ENCODE peak calls at places on chromosomes 7 and 10, in five cellular contexts. M is choroid plexus epithelial cell; T is activated T-helper 1 cell treated with anti-CD3 and anti-CD28 coated beads, Interleukin-12 subunit alpha, Interleukin-12 subunit beta, Interleukin-2, Interleukin-4 antibody, amounts not matched to agents 30 ng/mL and 10 ng/mL and 1 ng/mL, durations not matched to agents 14 hours and 24 hours and 36 hours; B is activated effector memory CD4-positive, alpha-beta T cell treated with anti-CD3 and anti-CD28 coated beads, Interleukin-2, amount 50 U/mL, for 16 hours; I is stimulated activated CD8-positive, alpha-beta memory T cell treated with anti-CD3 and anti-CD28 coated beads, Interleukin-2, amount 100 ng/mL, for 48 hours. E is an unnamed sample.
A peak's percentile ranks its signal among the peaks of the same experiment; 100 is the strongest.

GRCh38 chr10:11533328-11533781 is 78.1 kb downstream of the USP6NL start:
- DNase-seq in M (peak; percentile 53), T (no peak), B (no peak), I (no peak), E (no peak)

GRCh38 chr10:119449760-119450461 is 92.6 kb downstream of the RGS10 start:
- DNase-seq in M (peak; percentile 95), T (no peak), B (no peak), I (no peak), E (peak; percentile 31)

GRCh38 chr10:1559311-1559710 is 178.0 kb downstream of the ADARB2 start:
- DNase-seq in M (no peak), T (no peak), B (no peak), I (no peak), E (no peak)

GRCh38 chr10:27390681-27391080 is 113.4 kb upstream of the RAB18 start:
- DNase-seq in M (no peak), T (no peak), B (no peak), I (no peak), E (peak; percentile 79)

GRCh38 chr7:1940863-1941262 is 270.8 kb downstream of the ELFN1 start:
- DNase-seq in M (no peak), T (no peak), B (no peak), I (no peak), E (no peak)

GRCh38 chr10:50310560-50311174 is 59.4 kb upstream of the ASAH2 start:
- DNase-seq in M (peak; percentile 17), T (no peak), B (peak; percentile 67), I (peak; percentile 4), E (no peak)

GRCh38 chr10:36094091-36094490 is 452.0 kb upstream of the FZD8 start:
- DNase-seq in M (no peak), T (no peak), B (no peak), I (no peak), E (no peak)

GRCh38 chr10:50623299-50624153 is at the start of gene SGMS1:
- DNase-seq in M (peak; percentile 92), T (peak; percentile 80), B (peak; percentile 93), I (peak; percentile 76), E (peak; percentile 69)

GRCh38 chr10:74486659-74487058 is 335.6 kb downstream of the ADK start:
- DNase-seq in M (no peak), T (no peak), B (no peak), I (no peak), E (no peak)

GRCh38 chr10:76866841-76867586 is 770.6 kb downstream of the KCNMA1 start:
- DNase-seq in M (no peak), T (no peak), B (no peak), I (no peak), E (no peak)

GRCh38 chr10:49620286-49620810 is 6.5 kb downstream of the CHAT start:
- DNase-seq in M (no peak), T (no peak), B (peak; percentile 50), I (no peak), E (no peak)

GRCh38 chr10:30422981-30423654 is 10.9 kb upstream of the MAP3K8 start:
- DNase-seq in M (peak; percentile 86), T (no peak), B (no peak), I (no peak), E (peak; percentile 70)

GRCh38 chr10:116826803-116827202 is 22.5 kb upstream of the ENO4 start:
- DNase-seq in M (peak; percentile 51), T (no peak), B (no peak), I (no peak), E (no peak)

GRCh38 chr7:91556956-91557650 is 292.9 kb downstream of the FZD1 start:
- DNase-seq in M (no peak), T (no peak), B (no peak), I (no peak), E (peak; percentile 56)

GRCh38 chr10:92813979-92814378 is 34.3 kb upstream of the EXOC6 start:
- DNase-seq in M (no peak), T (no peak), B (no peak), I (no peak), E (no peak)

GRCh38 chr7:142961973-142962913 is at the start of gene KEL:
- DNase-seq in M (no peak), T (no peak), B (no peak), I (no peak), E (no peak)

GRCh38 chr10:104321226-104321625 is 17.0 kb downstream of the ITPRIP start:
- DNase-seq in M (peak; percentile 25), T (no peak), B (peak; percentile 54), I (no peak), E (no peak)

GRCh38 chr7:36487756-36488336 is 98.2 kb downstream of the ANLN start:
- DNase-seq in M (peak; percentile 85), T (peak; percentile 26), B (no peak), I (no peak), E (peak; percentile 60)

GRCh38 chr7:28315565-28316420 is 96.5 kb upstream of the CREB5 start:
- DNase-seq in M (no peak), T (no peak), B (no peak), I (no peak), E (peak; percentile 29)

GRCh38 chr10:49235392-49235791 is 47.2 kb upstream of the TMEM273 start:
- DNase-seq in M (no peak), T (no peak), B (no peak), I (no peak), E (no peak)

GRCh38 chr10:74683067-74683466 is 143.3 kb upstream of the KAT6B start:
- DNase-seq in M (peak; percentile 22), T (no peak), B (no peak), I (no peak), E (no peak)

GRCh38 chr7:105589221-105590077 is 8.2 kb upstream of the EFCAB10 start:
- DNase-seq in M (peak; percentile 90), T (peak; percentile 24), B (peak; percentile 77), I (peak; percentile 7), E (peak; percentile 82)

GRCh38 chr7:80618105-80618504 is 20.3 kb upstream of the CD36 start:
- DNase-seq in M (no peak), T (no peak), B (no peak), I (no peak), E (no peak)

GRCh38 chr7:38373155-38373554 is 99.7 kb upstream of the TARP start:
- DNase-seq in M (no peak), T (no peak), B (no peak), I (no peak), E (no peak)

GRCh38 chr7:155907450-155908177 is 95.4 kb upstream of the SHH start:
- DNase-seq in M (no peak), T (no peak), B (no peak), I (no peak), E (no peak)

GRCh38 chr7:93622036-93622714 is 47.7 kb upstream of the CALCR start:
- DNase-seq in M (peak; percentile 56), T (no peak), B (no peak), I (no peak), E (peak; percentile 40)

GRCh38 chr7:37119296-37119695 is 329.4 kb downstream of the ELMO1 start:
- DNase-seq in M (no peak), T (no peak), B (no peak), I (no peak), E (no peak)

GRCh38 chr10:73768881-73769280 is 13.0 kb upstream of the CHCHD1 start:
- DNase-seq in M (no peak), T (peak; percentile 51), B (peak; percentile 87), I (no peak), E (no peak)